ENCODE peak calls at places on chromosomes 1 and 21, in four cellular contexts. One of them, this sample, is unnamed.
A peak's percentile ranks its signal among the peaks of the same experiment; 100 is the strongest.

GRCh38 chr1:51915958-51916357 is 37.4 kb upstream of the NRDC start:
- DNase-seq in GM23338: no peak
- DNase-seq in HepG2: no peak
- DNase-seq in IMR-90: no peak
- DNase-seq in this sample: no peak

GRCh38 chr1:66489972-66490601 is 43.9 kb upstream of the SGIP1 start:
- DNase-seq in GM23338: no peak
- DNase-seq in HepG2: no peak
- DNase-seq in IMR-90: peak; percentile 22
- DNase-seq in this sample: no peak

GRCh38 chr21:20971296-20971921 is 26.8 kb upstream of the NCAM2 start:
- DNase-seq in GM23338: peak; percentile 84
- DNase-seq in HepG2: peak; percentile 18
- DNase-seq in IMR-90: peak; percentile 60
- DNase-seq in this sample: peak; percentile 74

GRCh38 chr21:35504277-35504676 is 455.2 kb upstream of the RUNX1 start:
- DNase-seq in IMR-90: no peak
- DNase-seq in GM23338: no peak
- DNase-seq in HepG2: no peak
- DNase-seq in this sample: peak; percentile 46

GRCh38 chr1:25699501-25700089 is 83.0 kb downstream of the MAN1C1 start:
- DNase-seq in HepG2: no peak
- DNase-seq in IMR-90: no peak
- DNase-seq in GM23338: no peak
- DNase-seq in this sample: no peak

GRCh38 chr1:22184892-22185612 is 42.2 kb upstream of the WNT4 start:
- DNase-seq in GM23338: peak; percentile 75
- DNase-seq in HepG2: peak; percentile 10
- DNase-seq in IMR-90: no peak
- DNase-seq in this sample: peak; percentile 22

GRCh38 chr1:3495776-3496745 is 41.6 kb downstream of the ARHGEF16 start:
- DNase-seq in HepG2: no peak
- DNase-seq in GM23338: no peak
- DNase-seq in IMR-90: peak; percentile 56
- DNase-seq in this sample: no peak

GRCh38 chr1:11804666-11805453 is 904 bp downstream of the MTHFR start:
- DNase-seq in IMR-90: peak; percentile 56
- DNase-seq in GM23338: peak; percentile 36
- DNase-seq in HepG2: no peak
- DNase-seq in this sample: peak; percentile 63

GRCh38 chr1:99546432-99547416 is 99.2 kb upstream of the PALMD start:
- DNase-seq in HepG2: no peak
- DNase-seq in GM23338: no peak
- DNase-seq in IMR-90: peak; percentile 61
- DNase-seq in this sample: no peak

GRCh38 chr1:66535149-66535548 is 1.2 kb downstream of the SGIP1 start:
- DNase-seq in GM23338: no peak
- DNase-seq in HepG2: no peak
- DNase-seq in IMR-90: no peak
- DNase-seq in this sample: no peak

GRCh38 chr1:157269656-157270375 is 131.6 kb upstream of the ETV3 start:
- DNase-seq in GM23338: no peak
- DNase-seq in IMR-90: no peak
- DNase-seq in HepG2: no peak
- DNase-seq in this sample: no peak

GRCh38 chr1:105204836-105205371 is 1455.2 kb downstream of the AMY1C start:
- DNase-seq in GM23338: peak; percentile 28
- DNase-seq in HepG2: no peak
- DNase-seq in IMR-90: no peak
- DNase-seq in this sample: no peak

GRCh38 chr1:147676306-147677085 is 6.2 kb upstream of the ACP6 start:
- DNase-seq in IMR-90: peak; percentile 77
- DNase-seq in GM23338: no peak
- DNase-seq in HepG2: peak; percentile 83
- DNase-seq in this sample: peak; percentile 80

GRCh38 chr1:50841791-50842387 is 118.2 kb downstream of the FAF1 start:
- DNase-seq in HepG2: peak; percentile 5
- DNase-seq in IMR-90: peak; percentile 62
- DNase-seq in GM23338: no peak
- DNase-seq in this sample: peak; percentile 33

GRCh38 chr21:36985761-36986594 is 19.5 kb upstream of the HLCS start:
- DNase-seq in HepG2: no peak
- DNase-seq in GM23338: no peak
- DNase-seq in IMR-90: no peak
- DNase-seq in this sample: no peak

GRCh38 chr1:12617901-12618660 is at the start of gene DHRS3:
- DNase-seq in HepG2: peak; percentile 83
- DNase-seq in IMR-90: peak; percentile 75
- DNase-seq in GM23338: peak; percentile 91
- DNase-seq in this sample: peak; percentile 86

GRCh38 chr1:177310326-177310725 is 139.6 kb downstream of the BRINP2 start:
- DNase-seq in HepG2: no peak
- DNase-seq in GM23338: no peak
- DNase-seq in IMR-90: no peak
- DNase-seq in this sample: no peak

GRCh38 chr1:191026828-191027227 is 549.2 kb upstream of the BRINP3 start:
- DNase-seq in GM23338: no peak
- DNase-seq in IMR-90: no peak
- DNase-seq in HepG2: no peak
- DNase-seq in this sample: no peak

GRCh38 chr1:236922190-236922589 is 82.1 kb downstream of the MT1HL1 start:
- DNase-seq in GM23338: no peak
- DNase-seq in IMR-90: no peak
- DNase-seq in HepG2: no peak
- DNase-seq in this sample: no peak

GRCh38 chr1:226029568-226030225 is 30.6 kb upstream of the SDE2 start:
- DNase-seq in GM23338: no peak
- DNase-seq in IMR-90: no peak
- DNase-seq in HepG2: no peak
- DNase-seq in this sample: no peak

GRCh38 chr1:31712041-31712440 is 8.2 kb upstream of the COL16A1 start:
- DNase-seq in IMR-90: peak; percentile 83
- DNase-seq in GM23338: no peak
- DNase-seq in HepG2: no peak
- DNase-seq in this sample: peak; percentile 65

GRCh38 chr1:116508090-116508983 is 62.5 kb downstream of the CD58 start:
- DNase-seq in HepG2: no peak
- DNase-seq in GM23338: no peak
- DNase-seq in IMR-90: no peak
- DNase-seq in this sample: no peak

DNA sequence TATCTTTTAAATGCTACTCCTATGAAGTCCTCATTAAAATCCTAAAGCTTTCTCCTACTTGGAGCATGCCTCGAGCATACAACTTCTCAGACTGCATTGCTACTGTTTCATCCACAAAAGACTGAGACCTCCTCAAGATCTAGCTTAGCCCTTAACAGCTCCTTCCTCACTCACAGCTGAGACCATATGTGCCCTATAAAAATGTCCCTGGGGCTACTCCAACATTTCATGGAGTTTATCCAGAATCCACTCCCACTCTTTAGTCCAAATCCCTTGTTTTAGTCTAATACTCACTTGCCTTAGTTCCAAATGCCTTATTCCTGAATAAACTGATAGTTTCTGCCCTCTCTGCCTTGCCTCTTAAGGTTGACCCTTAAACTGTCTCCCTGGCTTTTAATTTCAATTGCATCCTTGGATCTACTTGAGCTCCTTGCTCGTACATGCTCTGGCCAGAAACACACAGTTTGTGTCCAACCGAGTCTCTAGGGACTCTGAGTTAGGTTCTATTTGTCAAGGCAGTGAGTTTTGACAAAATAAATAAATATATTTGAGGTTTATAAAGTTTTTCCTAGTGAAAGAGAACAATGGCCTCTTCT is 47.3 kb upstream of the LYPLAL1 start:
- DNase-seq in IMR-90: no peak
- DNase-seq in HepG2: no peak
- DNase-seq in GM23338: no peak
- DNase-seq in this sample: peak; percentile 39
- H3K4me2 ChIP-seq in IMR-90: no peak overlapping the region
- H3K4me2 ChIP-seq in HepG2: no peak overlapping the region
- H3K4me2 ChIP-seq in GM23338: no peak overlapping the region
- H3K4me2 ChIP-seq in this sample: no peak overlapping the region

DNA sequence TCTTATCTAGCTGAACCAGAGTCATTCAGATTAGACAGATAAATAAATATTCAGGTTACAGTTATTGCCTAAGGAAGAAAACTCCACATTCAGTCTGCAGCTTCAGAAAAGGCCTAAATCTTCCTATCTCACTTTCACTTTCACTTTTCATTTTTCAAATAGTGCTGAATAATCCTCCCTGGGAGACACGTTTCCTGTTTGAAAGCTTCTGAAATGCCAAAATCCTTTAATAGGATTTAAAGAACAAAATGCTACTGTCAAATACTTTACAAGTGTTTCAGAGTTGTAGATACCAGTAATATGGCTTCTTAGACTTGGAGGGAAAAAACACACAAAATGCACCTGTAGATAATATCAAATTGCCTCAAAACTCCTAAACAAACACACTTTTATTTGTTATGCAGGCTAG is 3.9 kb downstream of the PSMB2 start:
- DNase-seq in IMR-90: peak; percentile 62
- DNase-seq in GM23338: peak; percentile 50
- DNase-seq in HepG2: peak; percentile 28
- DNase-seq in this sample: peak; percentile 57
- H3K4me2 ChIP-seq in IMR-90: peak overlapping the region; percentile 73
- H3K4me2 ChIP-seq in GM23338: peak overlapping the region; percentile 53
- H3K4me2 ChIP-seq in HepG2: peak overlapping the region; percentile 95
- H3K4me2 ChIP-seq in this sample: peak overlapping the region; percentile 93

GRCh38 chr1:35706846-35707245 is 11.8 kb downstream of the C1orf216 start:
- DNase-seq in GM23338: peak; percentile 65
- DNase-seq in IMR-90: no peak
- DNase-seq in HepG2: no peak
- DNase-seq in this sample: no peak

GRCh38 chr1:35708179-35708891 is 10.3 kb downstream of the C1orf216 start:
- DNase-seq in GM23338: peak; percentile 69
- DNase-seq in IMR-90: no peak
- DNase-seq in HepG2: no peak
- DNase-seq in this sample: no peak

GRCh38 chr1:35707253-35708178 is 11.2 kb downstream of the C1orf216 start:
- DNase-seq in HepG2: no peak
- DNase-seq in IMR-90: no peak
- DNase-seq in GM23338: peak; percentile 87
- DNase-seq in this sample: peak; percentile 30

DNA sequence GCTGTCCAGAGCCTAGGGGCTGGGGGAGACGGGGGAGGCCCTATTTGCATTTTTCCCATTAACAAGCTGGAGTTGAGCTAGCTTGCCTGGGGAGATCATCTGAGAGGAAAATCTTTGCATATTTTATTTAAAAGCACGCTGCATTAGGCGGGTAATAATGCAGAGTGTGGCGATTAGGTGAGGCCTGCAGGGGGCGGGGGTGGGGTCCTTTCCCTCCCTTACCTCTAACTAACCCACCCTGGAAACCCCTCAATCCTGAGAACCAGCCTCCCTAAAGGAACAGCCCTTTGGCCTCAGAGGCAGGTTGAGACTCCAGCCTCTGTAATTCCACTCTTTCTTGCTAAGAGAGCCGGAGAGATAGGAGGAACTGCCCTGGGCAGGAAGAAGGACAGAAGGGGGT is 16.1 kb downstream of the C1orf216 start:
- DNase-seq in IMR-90: no peak
- DNase-seq in HepG2: no peak
- DNase-seq in GM23338: peak; percentile 62
- DNase-seq in this sample: no peak
- H3K4me2 ChIP-seq in IMR-90: no peak overlapping the region
- H3K4me2 ChIP-seq in HepG2: no peak overlapping the region
- H3K4me2 ChIP-seq in GM23338: peak overlapping the region; percentile 57
- H3K4me2 ChIP-seq in this sample: no peak overlapping the region

GRCh38 chr1:224616761-224617409 is 768 bp downstream of the CNIH3 start:
- DNase-seq in IMR-90: no peak
- DNase-seq in HepG2: no peak
- DNase-seq in GM23338: peak; percentile 49
- DNase-seq in this sample: peak; percentile 33

GRCh38 chr1:224619209-224619608 is 3.1 kb downstream of the CNIH3 start:
- DNase-seq in HepG2: no peak
- DNase-seq in GM23338: no peak
- DNase-seq in IMR-90: no peak
- DNase-seq in this sample: no peak

GRCh38 chr1:224620105-224620504 is 4.0 kb downstream of the CNIH3 start:
- DNase-seq in GM23338: no peak
- DNase-seq in HepG2: no peak
- DNase-seq in IMR-90: no peak
- DNase-seq in this sample: no peak

GRCh38 chr1:224615861-224616760 is at the start of gene CNIH3:
- DNase-seq in GM23338: peak; percentile 93
- DNase-seq in IMR-90: peak; percentile 55
- DNase-seq in HepG2: no peak
- DNase-seq in this sample: peak; percentile 83

GRCh38 chr1:224617410-224618361 is 1.6 kb downstream of the CNIH3 start:
- DNase-seq in HepG2: no peak
- DNase-seq in IMR-90: no peak
- DNase-seq in GM23338: peak; percentile 50
- DNase-seq in this sample: peak; percentile 33
- H3K4me2 ChIP-seq in HepG2: no peak overlapping the region
- H3K4me2 ChIP-seq in IMR-90: peak overlapping the region; percentile 81
- H3K4me2 ChIP-seq in GM23338: peak overlapping the region; percentile 90
- H3K4me2 ChIP-seq in this sample: peak overlapping the region; percentile 84

This sample was measured in fibroblast of lung.